ENCODE peak calls at places on chromosomes 1 and 21, in ten cellular contexts. One of them, this sample, is unnamed.
A peak's percentile ranks its signal among the peaks of the same experiment; 100 is the strongest.

GRCh38 chr1:211386931-211387330 is 60.3 kb downstream of the TRAF5 start:
- DNase-seq in osteocyte: no peak
- DNase-seq in nucleus accumbens: no peak
- DNase-seq in iris pigment epithelial cell: peak; percentile 37
- DNase-seq in ascending aorta: no peak
- DNase-seq in HuH-7.5: no peak
- DNase-seq in DMS 273 treated with DMSO at 0.1 percent for 48 hours: no peak
- DNase-seq in astrocyte of the spinal cord: peak; percentile 53
- DNase-seq in EH: peak; percentile 46
- DNase-seq in activated CD8-positive, alpha-beta memory T cell treated with anti-CD3 and anti-CD28 coated beads, Interleukin-2, amount 10 ng/mL, durations not matched to agents 7 days and 5 days: no peak
- DNase-seq in this sample: no peak

GRCh38 chr1:202007703-202008489 is 2.5 kb upstream of the ELF3 start:
- DNase-seq in ascending aorta: no peak
- DNase-seq in osteocyte: no peak
- DNase-seq in DMS 273 treated with DMSO at 0.1 percent for 48 hours: no peak
- DNase-seq in HuH-7.5: no peak
- DNase-seq in iris pigment epithelial cell: no peak
- DNase-seq in EH: peak; percentile 67
- DNase-seq in astrocyte of the spinal cord: no peak
- DNase-seq in activated CD8-positive, alpha-beta memory T cell treated with anti-CD3 and anti-CD28 coated beads, Interleukin-2, amount 10 ng/mL, durations not matched to agents 7 days and 5 days: no peak
- DNase-seq in nucleus accumbens: no peak
- DNase-seq in this sample: peak; percentile 62

GRCh38 chr1:156356262-156356874 is 12.6 kb upstream of the RHBG start:
- DNase-seq in DMS 273 treated with DMSO at 0.1 percent for 48 hours: no peak
- DNase-seq in astrocyte of the spinal cord: no peak
- DNase-seq in osteocyte: no peak
- DNase-seq in ascending aorta: no peak
- DNase-seq in HuH-7.5: no peak
- DNase-seq in EH: no peak
- DNase-seq in nucleus accumbens: no peak
- DNase-seq in activated CD8-positive, alpha-beta memory T cell treated with anti-CD3 and anti-CD28 coated beads, Interleukin-2, amount 10 ng/mL, durations not matched to agents 7 days and 5 days: no peak
- DNase-seq in iris pigment epithelial cell: no peak
- DNase-seq in this sample: no peak

GRCh38 chr1:86757272-86757984 is 53.1 kb downstream of the SH3GLB1 start:
- DNase-seq in astrocyte of the spinal cord: peak; percentile 71
- DNase-seq in osteocyte: no peak
- DNase-seq in EH: no peak
- DNase-seq in ascending aorta: no peak
- DNase-seq in nucleus accumbens: no peak
- DNase-seq in HuH-7.5: no peak
- DNase-seq in iris pigment epithelial cell: peak; percentile 38
- DNase-seq in DMS 273 treated with DMSO at 0.1 percent for 48 hours: no peak
- DNase-seq in activated CD8-positive, alpha-beta memory T cell treated with anti-CD3 and anti-CD28 coated beads, Interleukin-2, amount 10 ng/mL, durations not matched to agents 7 days and 5 days: no peak
- DNase-seq in this sample: no peak

GRCh38 chr21:46191257-46191685 is 7.0 kb upstream of the SPATC1L start:
- DNase-seq in nucleus accumbens: no peak
- DNase-seq in iris pigment epithelial cell: peak; percentile 91
- DNase-seq in HuH-7.5: no peak
- DNase-seq in activated CD8-positive, alpha-beta memory T cell treated with anti-CD3 and anti-CD28 coated beads, Interleukin-2, amount 10 ng/mL, durations not matched to agents 7 days and 5 days: peak; percentile 31
- DNase-seq in ascending aorta: no peak
- DNase-seq in astrocyte of the spinal cord: peak; percentile 74
- DNase-seq in DMS 273 treated with DMSO at 0.1 percent for 48 hours: no peak
- DNase-seq in osteocyte: peak; percentile 65
- DNase-seq in EH: peak; percentile 87
- DNase-seq in this sample: no peak

GRCh38 chr1:201252833-201253810 is 30.2 kb upstream of the PKP1 start:
- DNase-seq in DMS 273 treated with DMSO at 0.1 percent for 48 hours: peak; percentile 83
- DNase-seq in activated CD8-positive, alpha-beta memory T cell treated with anti-CD3 and anti-CD28 coated beads, Interleukin-2, amount 10 ng/mL, durations not matched to agents 7 days and 5 days: no peak
- DNase-seq in EH: no peak
- DNase-seq in iris pigment epithelial cell: no peak
- DNase-seq in nucleus accumbens: no peak
- DNase-seq in ascending aorta: no peak
- DNase-seq in osteocyte: peak; percentile 77
- DNase-seq in HuH-7.5: no peak
- DNase-seq in astrocyte of the spinal cord: no peak
- DNase-seq in this sample: no peak

GRCh38 chr1:31830511-31830910 is 14.7 kb upstream of the SPOCD1 start:
- DNase-seq in activated CD8-positive, alpha-beta memory T cell treated with anti-CD3 and anti-CD28 coated beads, Interleukin-2, amount 10 ng/mL, durations not matched to agents 7 days and 5 days: peak; percentile 38
- DNase-seq in ascending aorta: no peak
- DNase-seq in HuH-7.5: no peak
- DNase-seq in EH: no peak
- DNase-seq in astrocyte of the spinal cord: no peak
- DNase-seq in DMS 273 treated with DMSO at 0.1 percent for 48 hours: no peak
- DNase-seq in osteocyte: no peak
- DNase-seq in iris pigment epithelial cell: no peak
- DNase-seq in nucleus accumbens: no peak
- DNase-seq in this sample: peak; percentile 81

GRCh38 chr1:204367956-204368355 is 8.2 kb upstream of the PLEKHA6 start:
- DNase-seq in nucleus accumbens: no peak
- DNase-seq in HuH-7.5: no peak
- DNase-seq in ascending aorta: no peak
- DNase-seq in activated CD8-positive, alpha-beta memory T cell treated with anti-CD3 and anti-CD28 coated beads, Interleukin-2, amount 10 ng/mL, durations not matched to agents 7 days and 5 days: no peak
- DNase-seq in astrocyte of the spinal cord: no peak
- DNase-seq in EH: peak; percentile 38
- DNase-seq in iris pigment epithelial cell: no peak
- DNase-seq in osteocyte: no peak
- DNase-seq in DMS 273 treated with DMSO at 0.1 percent for 48 hours: no peak
- DNase-seq in this sample: no peak

This sample was measured in T47D.